ENCODE peak calls at places on chromosome 20, in five cellular contexts. One of them, this sample, is unnamed.

GRCh38 chr20:4604580-4604979 is 117.1 kb upstream of the PRND start:
- DNase-seq in heart right ventricle: no peak
- DNase-seq in keratinocyte: no peak
- DNase-seq in CD8-positive, alpha-beta T cell: no peak
- DNase-seq in cardiac muscle cell: no peak
- DNase-seq in this sample: no peak

GRCh38 chr20:44736170-44737021 is 9.3 kb upstream of the KCNK15 start:
- DNase-seq in CD8-positive, alpha-beta T cell: no peak
- DNase-seq in keratinocyte: no peak
- DNase-seq in cardiac muscle cell: peak
- DNase-seq in heart right ventricle: no peak
- DNase-seq in this sample: no peak

GRCh38 chr20:32052090-32052791 is at the start of gene HCK:
- DNase-seq in heart right ventricle: peak
- DNase-seq in CD8-positive, alpha-beta T cell: no peak
- DNase-seq in keratinocyte: no peak
- DNase-seq in cardiac muscle cell: peak
- DNase-seq in this sample: no peak

GRCh38 chr20:35312348-35312747 is 20.1 kb upstream of the FAM83C start:
- DNase-seq in cardiac muscle cell: no peak
- DNase-seq in heart right ventricle: no peak
- DNase-seq in CD8-positive, alpha-beta T cell: no peak
- DNase-seq in keratinocyte: no peak
- DNase-seq in this sample: no peak

GRCh38 chr20:34547844-34548613 is 10.5 kb upstream of the MAP1LC3A start:
- DNase-seq in keratinocyte: no peak
- DNase-seq in cardiac muscle cell: no peak
- DNase-seq in CD8-positive, alpha-beta T cell: no peak
- DNase-seq in heart right ventricle: no peak
- DNase-seq in this sample: no peak

GRCh38 chr20:44678247-44678646 is 26.7 kb upstream of the ADA start:
- DNase-seq in heart right ventricle: no peak
- DNase-seq in CD8-positive, alpha-beta T cell: no peak
- DNase-seq in keratinocyte: no peak
- DNase-seq in cardiac muscle cell: no peak
- DNase-seq in this sample: no peak

GRCh38 chr20:3235661-3236324 is 3.2 kb downstream of the SLC4A11 start:
- DNase-seq in cardiac muscle cell: no peak
- DNase-seq in keratinocyte: no peak
- DNase-seq in heart right ventricle: no peak
- DNase-seq in CD8-positive, alpha-beta T cell: no peak
- DNase-seq in this sample: no peak

GRCh38 chr20:6828794-6829423 is 61.4 kb downstream of the BMP2 start:
- DNase-seq in cardiac muscle cell: peak
- DNase-seq in heart right ventricle: peak
- DNase-seq in keratinocyte: peak
- DNase-seq in CD8-positive, alpha-beta T cell: no peak
- DNase-seq in this sample: no peak

GRCh38 chr20:51861726-51862466 is 59.6 kb upstream of the SALL4 start:
- DNase-seq in CD8-positive, alpha-beta T cell: no peak
- DNase-seq in cardiac muscle cell: no peak
- DNase-seq in keratinocyte: no peak
- DNase-seq in heart right ventricle: no peak
- DNase-seq in this sample: no peak

GRCh38 chr20:34922654-34923381 is 32.8 kb downstream of the GSS start:
- DNase-seq in CD8-positive, alpha-beta T cell: no peak
- DNase-seq in keratinocyte: no peak
- DNase-seq in cardiac muscle cell: no peak
- DNase-seq in heart right ventricle: no peak
- DNase-seq in this sample: peak

GRCh38 chr20:22557403-22558276 is 26.7 kb downstream of the FOXA2 start:
- DNase-seq in keratinocyte: no peak
- DNase-seq in heart right ventricle: no peak
- DNase-seq in CD8-positive, alpha-beta T cell: no peak
- DNase-seq in cardiac muscle cell: no peak
- DNase-seq in this sample: no peak
- H3K27ac ChIP-seq in keratinocyte: no peak
- H3K27ac ChIP-seq in heart right ventricle: no peak
- H3K27ac ChIP-seq in CD8-positive, alpha-beta T cell: no peak
- H3K27ac ChIP-seq in cardiac muscle cell: no peak
- H3K27ac ChIP-seq in this sample: no peak

GRCh38 chr20:59837623-59838394 is 95.6 kb downstream of the SYCP2 start:
- DNase-seq in cardiac muscle cell: no peak
- DNase-seq in keratinocyte: no peak
- DNase-seq in heart right ventricle: no peak
- DNase-seq in CD8-positive, alpha-beta T cell: no peak
- DNase-seq in this sample: no peak

GRCh38 chr20:59836768-59837167 is 96.7 kb downstream of the SYCP2 start:
- DNase-seq in keratinocyte: no peak
- DNase-seq in heart right ventricle: no peak
- DNase-seq in cardiac muscle cell: peak
- DNase-seq in CD8-positive, alpha-beta T cell: no peak
- DNase-seq in this sample: no peak

GRCh38 chr20:59832406-59833156 is 100.9 kb downstream of the SYCP2 start:
- DNase-seq in keratinocyte: no peak
- DNase-seq in CD8-positive, alpha-beta T cell: no peak
- DNase-seq in cardiac muscle cell: no peak
- DNase-seq in heart right ventricle: no peak
- DNase-seq in this sample: no peak

GRCh38 chr20:59835057-59835447 is 98.4 kb downstream of the SYCP2 start:
- DNase-seq in heart right ventricle: no peak
- DNase-seq in keratinocyte: no peak
- DNase-seq in CD8-positive, alpha-beta T cell: no peak
- DNase-seq in cardiac muscle cell: no peak
- DNase-seq in this sample: no peak

DNA sequence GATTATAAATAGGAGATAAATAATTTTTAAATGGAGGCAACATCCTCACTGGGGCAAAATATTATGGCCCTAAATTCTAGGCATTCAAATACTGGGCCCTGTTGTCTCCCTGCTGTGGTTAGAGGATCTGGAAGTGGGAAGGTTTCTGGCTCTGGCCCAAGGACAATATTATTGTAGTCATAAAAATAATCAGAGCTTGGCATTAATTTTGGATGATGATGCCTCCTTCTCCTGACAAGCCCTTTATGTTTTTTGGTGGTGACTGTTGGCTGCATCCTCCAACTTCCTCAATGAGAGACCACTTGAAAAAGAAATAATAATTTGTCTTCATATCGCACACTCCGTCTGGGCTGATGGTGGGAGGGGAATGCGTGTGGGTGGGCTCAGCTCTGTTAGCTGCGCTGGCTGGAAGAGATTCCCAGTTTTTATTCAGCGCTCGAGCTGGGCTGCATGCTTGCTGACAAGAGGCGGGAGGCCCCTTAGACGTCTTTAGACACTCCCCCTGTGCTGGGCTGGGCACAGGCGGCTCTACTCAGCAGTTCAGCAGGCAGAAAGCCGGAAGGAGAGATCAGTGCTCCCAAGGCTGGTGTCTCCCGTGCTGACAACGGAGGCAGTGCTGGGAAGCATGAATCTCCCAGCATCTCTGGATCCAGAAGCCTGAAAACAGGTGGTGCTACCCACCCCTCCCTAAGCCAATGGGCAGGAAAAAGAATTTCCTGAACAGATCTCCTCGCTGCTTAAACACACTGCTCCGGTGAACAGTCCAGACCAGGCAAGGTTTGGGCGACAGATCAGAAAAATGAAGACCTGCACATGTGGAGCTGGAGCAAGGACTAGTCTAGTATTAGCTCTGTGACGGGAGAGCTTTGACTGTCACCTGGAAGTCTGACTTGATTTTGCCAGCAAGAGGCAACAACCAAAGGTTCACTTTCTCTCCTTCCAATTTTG is 97.7 kb downstream of the SYCP2 start:
- DNase-seq in CD8-positive, alpha-beta T cell: no peak
- DNase-seq in cardiac muscle cell: peak
- DNase-seq in heart right ventricle: peak
- DNase-seq in keratinocyte: no peak
- DNase-seq in this sample: no peak
- H3K27ac ChIP-seq in CD8-positive, alpha-beta T cell: no peak
- H3K27ac ChIP-seq in cardiac muscle cell: no peak
- H3K27ac ChIP-seq in heart right ventricle: peak
- H3K27ac ChIP-seq in keratinocyte: no peak
- H3K27ac ChIP-seq in this sample: peak

DNA sequence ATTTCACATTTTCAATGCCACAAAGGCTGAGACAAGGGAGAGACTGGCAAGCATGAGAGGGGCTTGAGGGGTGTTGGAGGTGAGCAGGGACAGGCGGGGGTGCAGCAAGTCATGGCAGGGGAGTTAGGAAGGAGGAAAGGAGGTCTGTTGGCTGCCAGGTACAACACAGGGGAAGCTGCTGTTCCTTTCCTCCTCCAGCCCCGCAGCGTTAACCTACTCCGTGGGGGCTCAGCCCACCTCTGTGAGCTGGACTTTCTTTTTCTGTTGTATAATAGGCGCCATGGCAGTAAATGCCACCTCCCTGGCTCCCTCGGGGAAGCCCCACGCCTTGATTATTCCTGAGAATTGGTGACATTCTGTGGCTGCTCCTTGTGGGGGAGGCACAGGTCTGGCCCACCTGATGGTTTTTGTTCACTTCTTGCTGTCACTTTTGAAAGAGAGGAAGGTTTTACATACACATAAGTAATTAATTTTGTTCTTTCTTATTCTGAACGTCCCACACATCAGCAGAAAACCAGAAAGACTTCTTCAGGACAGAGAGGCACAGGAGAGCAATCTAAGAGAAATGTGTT is 293.2 kb downstream of the TSHZ2 start:
- DNase-seq in keratinocyte: no peak
- DNase-seq in heart right ventricle: no peak
- DNase-seq in CD8-positive, alpha-beta T cell: no peak
- DNase-seq in cardiac muscle cell: no peak
- DNase-seq in this sample: no peak
- H3K27ac ChIP-seq in keratinocyte: no peak
- H3K27ac ChIP-seq in heart right ventricle: no peak
- H3K27ac ChIP-seq in CD8-positive, alpha-beta T cell: no peak
- H3K27ac ChIP-seq in cardiac muscle cell: no peak
- H3K27ac ChIP-seq in this sample: no peak

GRCh38 chr20:19734811-19735210 is 23.2 kb upstream of the RIN2 start:
- DNase-seq in heart right ventricle: no peak
- DNase-seq in keratinocyte: no peak
- DNase-seq in CD8-positive, alpha-beta T cell: no peak
- DNase-seq in cardiac muscle cell: no peak
- DNase-seq in this sample: no peak
- H3K27ac ChIP-seq in heart right ventricle: peak
- H3K27ac ChIP-seq in keratinocyte: peak
- H3K27ac ChIP-seq in CD8-positive, alpha-beta T cell: no peak
- H3K27ac ChIP-seq in cardiac muscle cell: peak
- H3K27ac ChIP-seq in this sample: peak

DNA sequence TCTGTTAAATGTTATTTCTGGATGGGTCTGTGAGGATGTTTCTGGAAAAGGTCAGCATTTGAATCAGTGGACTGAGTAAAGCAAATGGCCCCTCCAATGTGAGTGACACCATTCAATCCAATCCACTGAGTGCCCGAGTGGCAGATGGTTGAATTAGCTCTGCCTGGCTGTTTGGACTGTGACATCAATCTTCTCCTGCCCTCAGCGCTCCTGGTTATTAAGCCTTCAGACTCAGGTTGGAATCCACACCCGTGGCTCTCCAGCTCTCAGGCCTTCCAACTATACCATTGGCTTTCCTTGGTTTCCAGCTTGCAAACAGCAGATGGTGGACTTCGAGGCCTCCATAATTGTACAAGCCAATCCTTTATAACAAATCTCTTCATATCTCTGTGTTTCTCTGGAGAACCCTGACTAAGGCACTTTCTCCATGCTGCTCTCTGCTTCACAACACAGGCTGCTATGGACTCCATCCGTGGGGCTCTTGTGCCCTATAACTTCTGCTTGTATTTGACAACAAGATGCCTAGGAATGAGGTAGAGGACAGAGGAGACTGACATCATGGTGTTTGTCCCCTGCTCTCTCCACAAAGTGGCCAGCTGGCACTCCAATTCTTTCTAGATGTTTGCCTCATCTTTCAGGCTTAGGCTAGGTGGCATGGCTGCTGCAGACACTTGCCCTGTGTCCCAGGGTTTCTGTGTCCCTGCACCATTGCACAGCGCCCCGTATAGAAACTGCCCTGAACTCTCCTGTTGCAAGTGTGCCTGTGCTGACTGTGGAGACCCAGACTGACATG is 4.8 kb upstream of the CSTL1 start:
- DNase-seq in CD8-positive, alpha-beta T cell: no peak
- DNase-seq in keratinocyte: no peak
- DNase-seq in cardiac muscle cell: no peak
- DNase-seq in heart right ventricle: no peak
- DNase-seq in this sample: no peak
- H3K27ac ChIP-seq in CD8-positive, alpha-beta T cell: no peak
- H3K27ac ChIP-seq in keratinocyte: no peak
- H3K27ac ChIP-seq in cardiac muscle cell: no peak
- H3K27ac ChIP-seq in heart right ventricle: no peak
- H3K27ac ChIP-seq in this sample: no peak

GRCh38 chr20:38181971-38182370 is 16.9 kb upstream of the TGM2 start:
- DNase-seq in keratinocyte: no peak
- DNase-seq in heart right ventricle: no peak
- DNase-seq in CD8-positive, alpha-beta T cell: no peak
- DNase-seq in cardiac muscle cell: no peak
- DNase-seq in this sample: no peak

GRCh38 chr20:38180781-38181180 is 15.7 kb upstream of the TGM2 start:
- DNase-seq in CD8-positive, alpha-beta T cell: no peak
- DNase-seq in keratinocyte: no peak
- DNase-seq in heart right ventricle: no peak
- DNase-seq in cardiac muscle cell: no peak
- DNase-seq in this sample: no peak

GRCh38 chr20:38186788-38187221 is 21.7 kb upstream of the TGM2 start:
- DNase-seq in cardiac muscle cell: no peak
- DNase-seq in CD8-positive, alpha-beta T cell: no peak
- DNase-seq in keratinocyte: no peak
- DNase-seq in heart right ventricle: no peak
- DNase-seq in this sample: peak

GRCh38 chr20:38181207-38181693 is 16.2 kb upstream of the TGM2 start:
- DNase-seq in heart right ventricle: no peak
- DNase-seq in cardiac muscle cell: no peak
- DNase-seq in keratinocyte: no peak
- DNase-seq in CD8-positive, alpha-beta T cell: no peak
- DNase-seq in this sample: no peak

GRCh38 chr20:38184098-38184497 is 19.0 kb upstream of the TGM2 start:
- DNase-seq in keratinocyte: no peak
- DNase-seq in cardiac muscle cell: no peak
- DNase-seq in CD8-positive, alpha-beta T cell: no peak
- DNase-seq in heart right ventricle: no peak
- DNase-seq in this sample: peak
- H3K27ac ChIP-seq in keratinocyte: peak
- H3K27ac ChIP-seq in cardiac muscle cell: no peak
- H3K27ac ChIP-seq in CD8-positive, alpha-beta T cell: no peak
- H3K27ac ChIP-seq in heart right ventricle: no peak
- H3K27ac ChIP-seq in this sample: peak

This sample was measured in epithelial cell of prostate.